ENCODE peak calls at places on chromosomes 16 and 17, in ten cellular contexts. G, V, F, P, J, E, R, N, I and K are unnamed samples.
A peak's percentile ranks its signal among the peaks of the same experiment; 100 is the strongest.

GRCh38 chr16:68406458-68407041 is 41.8 kb downstream of the SMPD3 start:
- DNase-seq in G (peak; percentile 67), V (no peak), F (no peak), P (no peak), J (no peak), E (peak; percentile 16), R (peak; percentile 60), N (peak; percentile 65), I (peak; percentile 59), K (no peak)

GRCh38 chr17:8376302-8377067 is at the start of gene KRABD2:
- DNase-seq in G (peak; percentile 75), V (peak; percentile 80), F (peak; percentile 93), P (peak; percentile 89), J (peak; percentile 85), E (peak; percentile 50), R (peak; percentile 86), N (peak; percentile 94), I (peak; percentile 83), K (peak; percentile 97)

GRCh38 chr16:88904676-88905365 is 38.4 kb upstream of the PABPN1L start:
- DNase-seq in G (no peak), V (no peak), F (no peak), P (no peak), J (no peak), E (no peak), R (no peak), N (no peak), I (no peak), K (no peak)

GRCh38 chr16:48583075-48584065 is 26.6 kb downstream of the N4BP1 start:
- DNase-seq in G (no peak), V (no peak), F (no peak), P (no peak), J (no peak), E (peak; percentile 27), R (peak; percentile 86), N (peak; percentile 49), I (peak; percentile 79), K (no peak)

GRCh38 chr17:81641825-81642489 is 5.0 kb downstream of the TSPAN10 start:
- DNase-seq in G (no peak), V (no peak), F (no peak), P (no peak), J (no peak), E (peak; percentile 84), R (peak; percentile 68), N (peak; percentile 70), I (peak; percentile 75), K (no peak)

GRCh38 chr17:15185625-15185991 is 79.5 kb downstream of the PMP22 start:
- DNase-seq in G (no peak), V (no peak), F (no peak), P (no peak), J (no peak), E (peak; percentile 11), R (peak; percentile 93), N (peak; percentile 21), I (peak; percentile 36), K (no peak)

GRCh38 chr16:66382171-66382965 is 15.9 kb downstream of the CDH5 start:
- DNase-seq in G (no peak), V (no peak), F (no peak), P (no peak), J (no peak), E (peak; percentile 96), R (peak; percentile 80), N (peak; percentile 94), I (peak; percentile 96), K (no peak)

GRCh38 chr17:36755586-36755985 is 154.2 kb downstream of the MRM1 start:
- DNase-seq in G (peak; percentile 54), V (no peak), F (no peak), P (peak; percentile 19), J (no peak), E (no peak), R (no peak), N (peak; percentile 8), I (no peak), K (peak; percentile 85)

GRCh38 chr17:1043601-1044251 is 46.8 kb downstream of the TIMM22 start:
- DNase-seq in G (no peak), V (no peak), F (no peak), P (no peak), J (no peak), E (no peak), R (no peak), N (peak; percentile 44), I (no peak), K (peak; percentile 76)

GRCh38 chr17:7909080-7909479 is 7.0 kb downstream of the RNF227 start:
- DNase-seq in G (no peak), V (no peak), F (no peak), P (no peak), J (no peak), E (no peak), R (no peak), N (no peak), I (no peak), K (no peak)